ENCODE peak calls at places on chromosomes 16 and 17, in six cellular contexts. One of them, this sample, is unnamed.

GRCh38 chr16:67544844-67545664 is 16.4 kb downstream of the RIPOR1 start:
- DNase-seq in neural progenitor cell: no peak
- DNase-seq in Peyer's patch: no peak
- DNase-seq in fibroblast of villous mesenchyme: no peak
- DNase-seq in HFF-Myc: no peak
- DNase-seq in CD8-positive, alpha-beta memory T cell: no peak
- DNase-seq in this sample: no peak

GRCh38 chr17:64081802-64082799 is 47.8 kb downstream of the ERN1 start:
- DNase-seq in fibroblast of villous mesenchyme: peak
- DNase-seq in CD8-positive, alpha-beta memory T cell: peak
- DNase-seq in HFF-Myc: peak
- DNase-seq in Peyer's patch: peak
- DNase-seq in neural progenitor cell: no peak
- DNase-seq in this sample: peak

GRCh38 chr16:85490971-85491771 is 122.0 kb upstream of the GSE1 start:
- DNase-seq in Peyer's patch: peak
- DNase-seq in CD8-positive, alpha-beta memory T cell: peak
- DNase-seq in fibroblast of villous mesenchyme: no peak
- DNase-seq in HFF-Myc: no peak
- DNase-seq in neural progenitor cell: peak
- DNase-seq in this sample: no peak

GRCh38 chr17:3802461-3803307 is 1.7 kb upstream of the ITGAE start:
- DNase-seq in neural progenitor cell: no peak
- DNase-seq in CD8-positive, alpha-beta memory T cell: no peak
- DNase-seq in Peyer's patch: no peak
- DNase-seq in HFF-Myc: no peak
- DNase-seq in fibroblast of villous mesenchyme: peak
- DNase-seq in this sample: peak

GRCh38 chr16:86661715-86662114 is 83.4 kb downstream of the FOXL1 start:
- DNase-seq in neural progenitor cell: no peak
- DNase-seq in Peyer's patch: no peak
- DNase-seq in fibroblast of villous mesenchyme: peak
- DNase-seq in CD8-positive, alpha-beta memory T cell: no peak
- DNase-seq in HFF-Myc: no peak
- DNase-seq in this sample: peak

GRCh38 chr17:73678999-73679398 is 34.8 kb upstream of the SDK2 start:
- DNase-seq in fibroblast of villous mesenchyme: no peak
- DNase-seq in Peyer's patch: no peak
- DNase-seq in CD8-positive, alpha-beta memory T cell: no peak
- DNase-seq in HFF-Myc: no peak
- DNase-seq in neural progenitor cell: no peak
- DNase-seq in this sample: no peak

GRCh38 chr17:79838541-79839274 is 532 bp downstream of the CBX4 start:
- DNase-seq in neural progenitor cell: peak
- DNase-seq in Peyer's patch: peak
- DNase-seq in fibroblast of villous mesenchyme: peak
- DNase-seq in HFF-Myc: no peak
- DNase-seq in CD8-positive, alpha-beta memory T cell: peak
- DNase-seq in this sample: peak

GRCh38 chr17:2202996-2203575 is 100.5 kb downstream of the SMG6 start:
- DNase-seq in HFF-Myc: no peak
- DNase-seq in fibroblast of villous mesenchyme: no peak
- DNase-seq in Peyer's patch: no peak
- DNase-seq in neural progenitor cell: no peak
- DNase-seq in CD8-positive, alpha-beta memory T cell: no peak
- DNase-seq in this sample: no peak

GRCh38 chr17:17004251-17004996 is 32.5 kb upstream of the TNFRSF13B start:
- DNase-seq in fibroblast of villous mesenchyme: no peak
- DNase-seq in Peyer's patch: no peak
- DNase-seq in neural progenitor cell: no peak
- DNase-seq in HFF-Myc: no peak
- DNase-seq in CD8-positive, alpha-beta memory T cell: no peak
- DNase-seq in this sample: no peak

GRCh38 chr17:31596382-31597323 is 205.2 kb downstream of the RAB11FIP4 start:
- DNase-seq in fibroblast of villous mesenchyme: peak
- DNase-seq in neural progenitor cell: peak
- DNase-seq in HFF-Myc: peak
- DNase-seq in Peyer's patch: peak
- DNase-seq in CD8-positive, alpha-beta memory T cell: no peak
- DNase-seq in this sample: peak

GRCh38 chr17:70050931-70051330 is 24.1 kb upstream of the KCNJ16 start:
- DNase-seq in fibroblast of villous mesenchyme: peak
- DNase-seq in HFF-Myc: no peak
- DNase-seq in Peyer's patch: no peak
- DNase-seq in neural progenitor cell: no peak
- DNase-seq in CD8-positive, alpha-beta memory T cell: no peak
- DNase-seq in this sample: no peak

GRCh38 chr17:58263773-58264172 is 17.0 kb downstream of the MPO start:
- DNase-seq in fibroblast of villous mesenchyme: no peak
- DNase-seq in HFF-Myc: no peak
- DNase-seq in CD8-positive, alpha-beta memory T cell: no peak
- DNase-seq in Peyer's patch: no peak
- DNase-seq in neural progenitor cell: no peak
- DNase-seq in this sample: no peak

GRCh38 chr16:66948034-66948821 is 12.8 kb upstream of the CES3 start:
- DNase-seq in HFF-Myc: no peak
- DNase-seq in neural progenitor cell: no peak
- DNase-seq in fibroblast of villous mesenchyme: no peak
- DNase-seq in Peyer's patch: no peak
- DNase-seq in CD8-positive, alpha-beta memory T cell: no peak
- DNase-seq in this sample: no peak

GRCh38 chr16:57773680-57774295 is 28.5 kb downstream of the KIFC3 start:
- DNase-seq in fibroblast of villous mesenchyme: no peak
- DNase-seq in neural progenitor cell: no peak
- DNase-seq in HFF-Myc: no peak
- DNase-seq in Peyer's patch: no peak
- DNase-seq in CD8-positive, alpha-beta memory T cell: no peak
- DNase-seq in this sample: no peak

GRCh38 chr17:28982191-28982793 is 23.5 kb downstream of the SEZ6 start:
- DNase-seq in HFF-Myc: no peak
- DNase-seq in CD8-positive, alpha-beta memory T cell: peak
- DNase-seq in fibroblast of villous mesenchyme: peak
- DNase-seq in neural progenitor cell: no peak
- DNase-seq in Peyer's patch: peak
- DNase-seq in this sample: peak

GRCh38 chr17:1820518-1821252 is 9.0 kb downstream of the SMYD4 start:
- DNase-seq in fibroblast of villous mesenchyme: no peak
- DNase-seq in CD8-positive, alpha-beta memory T cell: no peak
- DNase-seq in Peyer's patch: no peak
- DNase-seq in HFF-Myc: no peak
- DNase-seq in neural progenitor cell: peak
- DNase-seq in this sample: no peak

GRCh38 chr16:11004957-11005610 is 60.7 kb downstream of the CLEC16A start:
- DNase-seq in Peyer's patch: no peak
- DNase-seq in HFF-Myc: no peak
- DNase-seq in CD8-positive, alpha-beta memory T cell: no peak
- DNase-seq in neural progenitor cell: no peak
- DNase-seq in fibroblast of villous mesenchyme: peak
- DNase-seq in this sample: peak

GRCh38 chr16:27424772-27425498 is 23.0 kb downstream of the IL21R start:
- DNase-seq in neural progenitor cell: no peak
- DNase-seq in HFF-Myc: no peak
- DNase-seq in fibroblast of villous mesenchyme: no peak
- DNase-seq in Peyer's patch: peak
- DNase-seq in CD8-positive, alpha-beta memory T cell: peak
- DNase-seq in this sample: no peak

GRCh38 chr17:69492410-69493071 is 78.0 kb downstream of the MAP2K6 start:
- DNase-seq in Peyer's patch: no peak
- DNase-seq in neural progenitor cell: peak
- DNase-seq in fibroblast of villous mesenchyme: peak
- DNase-seq in HFF-Myc: peak
- DNase-seq in CD8-positive, alpha-beta memory T cell: no peak
- DNase-seq in this sample: peak

GRCh38 chr17:61208301-61209098 is 191.1 kb upstream of the TBX2 start:
- DNase-seq in neural progenitor cell: no peak
- DNase-seq in Peyer's patch: no peak
- DNase-seq in CD8-positive, alpha-beta memory T cell: no peak
- DNase-seq in fibroblast of villous mesenchyme: peak
- DNase-seq in HFF-Myc: no peak
- DNase-seq in this sample: peak

GRCh38 chr17:62597150-62597549 is 30.3 kb upstream of the MRC2 start:
- DNase-seq in HFF-Myc: no peak
- DNase-seq in neural progenitor cell: no peak
- DNase-seq in fibroblast of villous mesenchyme: no peak
- DNase-seq in CD8-positive, alpha-beta memory T cell: no peak
- DNase-seq in Peyer's patch: no peak
- DNase-seq in this sample: no peak

GRCh38 chr17:42097691-42098661 is at the start of gene ZNF385C:
- DNase-seq in HFF-Myc: no peak
- DNase-seq in neural progenitor cell: peak
- DNase-seq in CD8-positive, alpha-beta memory T cell: peak
- DNase-seq in fibroblast of villous mesenchyme: no peak
- DNase-seq in Peyer's patch: peak
- DNase-seq in this sample: no peak

GRCh38 chr17:7475764-7476422 is 3.5 kb downstream of the ZBTB4 start:
- DNase-seq in Peyer's patch: no peak
- DNase-seq in neural progenitor cell: no peak
- DNase-seq in fibroblast of villous mesenchyme: peak
- DNase-seq in CD8-positive, alpha-beta memory T cell: no peak
- DNase-seq in HFF-Myc: no peak
- DNase-seq in this sample: no peak

GRCh38 chr17:43556292-43556691 is 10.2 kb upstream of the ETV4 start:
- DNase-seq in HFF-Myc: peak
- DNase-seq in CD8-positive, alpha-beta memory T cell: no peak
- DNase-seq in neural progenitor cell: no peak
- DNase-seq in Peyer's patch: no peak
- DNase-seq in fibroblast of villous mesenchyme: peak
- DNase-seq in this sample: no peak

GRCh38 chr17:46086821-46087220 is 87.8 kb downstream of the STH start:
- DNase-seq in fibroblast of villous mesenchyme: no peak
- DNase-seq in HFF-Myc: no peak
- DNase-seq in Peyer's patch: no peak
- DNase-seq in CD8-positive, alpha-beta memory T cell: no peak
- DNase-seq in neural progenitor cell: no peak
- DNase-seq in this sample: no peak

GRCh38 chr16:18841833-18842525 is 40.6 kb upstream of the ARL6IP1 start:
- DNase-seq in neural progenitor cell: no peak
- DNase-seq in HFF-Myc: no peak
- DNase-seq in CD8-positive, alpha-beta memory T cell: no peak
- DNase-seq in Peyer's patch: no peak
- DNase-seq in fibroblast of villous mesenchyme: no peak
- DNase-seq in this sample: no peak

GRCh38 chr17:69733171-69734014 is 318.9 kb downstream of the MAP2K6 start:
- DNase-seq in HFF-Myc: peak
- DNase-seq in CD8-positive, alpha-beta memory T cell: no peak
- DNase-seq in fibroblast of villous mesenchyme: peak
- DNase-seq in neural progenitor cell: no peak
- DNase-seq in Peyer's patch: no peak
- DNase-seq in this sample: peak

DNA sequence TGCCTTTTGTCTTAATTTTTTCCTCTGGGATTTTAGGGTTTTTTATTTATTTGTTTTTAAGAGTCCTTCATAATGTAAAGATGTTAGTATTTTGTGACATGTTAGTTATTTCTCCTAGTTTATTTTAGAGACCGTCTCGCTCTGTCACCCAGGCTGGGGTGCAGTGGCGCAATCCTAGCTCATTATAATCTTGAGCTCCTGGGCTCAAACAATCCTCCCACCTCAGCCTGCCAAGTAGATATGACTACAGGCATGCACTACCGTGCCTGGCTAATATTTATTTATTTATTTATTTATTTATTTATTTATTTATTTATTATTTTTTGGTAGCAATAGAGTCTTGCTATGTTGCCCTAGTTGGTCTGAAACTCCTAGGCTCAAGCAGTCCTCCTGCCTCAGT is 37.4 kb upstream of the ARHGAP17 start:
- DNase-seq in Peyer's patch: no peak
- DNase-seq in fibroblast of villous mesenchyme: no peak
- DNase-seq in CD8-positive, alpha-beta memory T cell: no peak
- DNase-seq in HFF-Myc: no peak
- DNase-seq in neural progenitor cell: no peak
- DNase-seq in this sample: no peak
- H3K4me3 ChIP-seq in Peyer's patch: no peak
- H3K4me3 ChIP-seq in fibroblast of villous mesenchyme: no peak
- H3K4me3 ChIP-seq in CD8-positive, alpha-beta memory T cell: peak
- H3K4me3 ChIP-seq in HFF-Myc: no peak
- H3K4me3 ChIP-seq in neural progenitor cell: no peak
- H3K4me3 ChIP-seq in this sample: no peak

DNA sequence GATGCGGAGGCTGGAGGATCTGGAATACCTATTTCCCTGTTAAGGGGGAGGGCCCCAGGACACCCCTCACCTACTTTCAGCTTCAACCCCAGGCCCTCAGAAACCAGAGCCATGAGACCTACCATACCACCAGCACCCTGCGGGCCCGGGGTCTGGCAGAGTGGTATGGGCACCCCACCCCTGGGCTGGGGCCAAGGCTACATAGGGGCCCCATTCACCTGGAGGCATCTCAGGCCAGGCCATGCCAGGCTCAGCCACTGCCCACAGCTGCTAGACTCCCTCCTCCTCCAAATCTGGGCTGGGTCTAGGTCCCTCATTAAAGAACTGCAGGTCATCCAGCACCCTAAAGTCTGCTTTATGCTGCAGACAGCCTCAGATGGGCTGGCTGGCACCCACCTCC is 9.0 kb downstream of the FNDC8 start:
- DNase-seq in HFF-Myc: no peak
- DNase-seq in neural progenitor cell: no peak
- DNase-seq in Peyer's patch: no peak
- DNase-seq in fibroblast of villous mesenchyme: no peak
- DNase-seq in CD8-positive, alpha-beta memory T cell: no peak
- DNase-seq in this sample: no peak
- H3K4me3 ChIP-seq in HFF-Myc: no peak
- H3K4me3 ChIP-seq in neural progenitor cell: no peak
- H3K4me3 ChIP-seq in Peyer's patch: no peak
- H3K4me3 ChIP-seq in fibroblast of villous mesenchyme: no peak
- H3K4me3 ChIP-seq in CD8-positive, alpha-beta memory T cell: no peak
- H3K4me3 ChIP-seq in this sample: no peak

GRCh38 chr16:88701541-88702363 is 4.5 kb downstream of the RNF166 start:
- DNase-seq in Peyer's patch: peak
- DNase-seq in CD8-positive, alpha-beta memory T cell: no peak
- DNase-seq in fibroblast of villous mesenchyme: no peak
- DNase-seq in neural progenitor cell: no peak
- DNase-seq in HFF-Myc: no peak
- DNase-seq in this sample: no peak

GRCh38 chr16:88705076-88705684 is 1.0 kb downstream of the RNF166 start:
- DNase-seq in HFF-Myc: no peak
- DNase-seq in fibroblast of villous mesenchyme: peak
- DNase-seq in Peyer's patch: peak
- DNase-seq in CD8-positive, alpha-beta memory T cell: peak
- DNase-seq in neural progenitor cell: no peak
- DNase-seq in this sample: no peak

GRCh38 chr16:88702364-88703210 is 3.6 kb downstream of the RNF166 start:
- DNase-seq in Peyer's patch: no peak
- DNase-seq in fibroblast of villous mesenchyme: no peak
- DNase-seq in HFF-Myc: no peak
- DNase-seq in CD8-positive, alpha-beta memory T cell: no peak
- DNase-seq in neural progenitor cell: no peak
- DNase-seq in this sample: no peak

GRCh38 chr16:88705746-88706287 is 391 bp downstream of the RNF166 start:
- DNase-seq in Peyer's patch: peak
- DNase-seq in CD8-positive, alpha-beta memory T cell: no peak
- DNase-seq in HFF-Myc: no peak
- DNase-seq in fibroblast of villous mesenchyme: no peak
- DNase-seq in neural progenitor cell: peak
- DNase-seq in this sample: no peak

GRCh38 chr16:88703486-88704309 is 2.5 kb downstream of the RNF166 start:
- DNase-seq in neural progenitor cell: no peak
- DNase-seq in CD8-positive, alpha-beta memory T cell: peak
- DNase-seq in fibroblast of villous mesenchyme: no peak
- DNase-seq in Peyer's patch: peak
- DNase-seq in HFF-Myc: no peak
- DNase-seq in this sample: no peak
- H3K4me3 ChIP-seq in neural progenitor cell: no peak
- H3K4me3 ChIP-seq in CD8-positive, alpha-beta memory T cell: peak
- H3K4me3 ChIP-seq in fibroblast of villous mesenchyme: no peak
- H3K4me3 ChIP-seq in Peyer's patch: peak
- H3K4me3 ChIP-seq in HFF-Myc: no peak
- H3K4me3 ChIP-seq in this sample: no peak

GRCh38 chr17:72517413-72518237 is 396.8 kb downstream of the SOX9 start:
- DNase-seq in neural progenitor cell: no peak
- DNase-seq in fibroblast of villous mesenchyme: no peak
- DNase-seq in HFF-Myc: no peak
- DNase-seq in CD8-positive, alpha-beta memory T cell: no peak
- DNase-seq in Peyer's patch: no peak
- DNase-seq in this sample: peak
- H3K4me3 ChIP-seq in neural progenitor cell: no peak
- H3K4me3 ChIP-seq in fibroblast of villous mesenchyme: no peak
- H3K4me3 ChIP-seq in HFF-Myc: no peak
- H3K4me3 ChIP-seq in CD8-positive, alpha-beta memory T cell: no peak
- H3K4me3 ChIP-seq in Peyer's patch: no peak
- H3K4me3 ChIP-seq in this sample: no peak